ENCODE peak calls at places on chromosomes 6 and 20, in seven cellular contexts. A is uterus; N is AG04450; O is CD8-positive, alpha-beta T cell; T is GM23248; X is CD4-positive, CD25-positive, alpha-beta regulatory T cell; F is HCT116. W is an unnamed sample.

GRCh38 chr6:14787274-14787673 is 458.6 kb upstream of the JARID2 start:
- DNase-seq in A (no peak), N (no peak), O (no peak), T (no peak), X (no peak), F (no peak), W (no peak)

GRCh38 chr20:61055130-61055529 is 196.9 kb upstream of the CDH4 start:
- DNase-seq in A (no peak), N (no peak), O (no peak), T (no peak), X (no peak), F (no peak), W (no peak)

GRCh38 chr6:25248100-25248499 is 31.1 kb upstream of the CARMIL1 start:
- DNase-seq in A (no peak), N (peak; percentile 6), O (no peak), T (peak; percentile 75), X (no peak), F (no peak), W (no peak)

GRCh38 chr6:12324096-12324495 is 33.9 kb downstream of the EDN1 start:
- DNase-seq in A (no peak), N (no peak), O (no peak), T (peak; percentile 48), X (no peak), F (peak; percentile 99), W (no peak)

GRCh38 chr6:3267162-3267561 is 8.4 kb downstream of the PSMG4 start:
- DNase-seq in A (no peak), N (no peak), O (no peak), T (no peak), X (no peak), F (no peak), W (no peak)

GRCh38 chr6:163309491-163310026 is 105.0 kb upstream of the QKI start:
- DNase-seq in A (no peak), N (no peak), O (no peak), T (peak; percentile 11), X (no peak), F (no peak), W (no peak)

GRCh38 chr6:105545947-105546710 is 143.2 kb upstream of the PREP start:
- DNase-seq in A (peak; percentile 55), N (no peak), O (no peak), T (peak; percentile 94), X (no peak), F (no peak), W (no peak)

GRCh38 chr6:134347916-134348805 is 30.2 kb upstream of the SGK1 start:
- DNase-seq in A (no peak), N (peak; percentile 65), O (no peak), T (peak; percentile 93), X (no peak), F (no peak), W (no peak)

GRCh38 chr6:39056191-39056590 is 7.6 kb downstream of the GLP1R start:
- DNase-seq in A (no peak), N (no peak), O (no peak), T (no peak), X (no peak), F (no peak), W (no peak)

GRCh38 chr6:50889492-50889891 is 70.8 kb downstream of the TFAP2B start:
- DNase-seq in A (no peak), N (no peak), O (no peak), T (no peak), X (no peak), F (no peak), W (no peak)

GRCh38 chr6:119643866-119644265 is 294.3 kb upstream of the MAN1A1 start:
- DNase-seq in A (no peak), N (no peak), O (no peak), T (no peak), X (no peak), F (no peak), W (no peak)

GRCh38 chr6:136113736-136114173 is 136.4 kb downstream of the MTFR2 start:
- DNase-seq in A (peak; percentile 69), N (peak; percentile 52), O (no peak), T (peak; percentile 93), X (no peak), F (no peak), W (no peak)

GRCh38 chr6:110552076-110552475 is 75.7 kb upstream of the SLC22A16 start:
- DNase-seq in A (no peak), N (no peak), O (no peak), T (no peak), X (no peak), F (no peak), W (no peak)
- H3K9me3 ChIP-seq in A (no peaks in the 10 kb centered on the region), N (peaks cover 26% of the 10 kb centered on the region), O (no peaks in the 10 kb centered on the region), T (peaks cover 4% of the 10 kb centered on the region), X (peaks cover 4% of the 10 kb centered on the region), F (no peaks in the 10 kb centered on the region), W (no peaks in the 10 kb centered on the region)

GRCh38 chr6:107729098-107729497 is 95.0 kb downstream of the SCML4 start:
- DNase-seq in A (no peak), N (no peak), O (no peak), T (no peak), X (no peak), F (no peak), W (no peak)

GRCh38 chr6:107731422-107732319 is 92.4 kb downstream of the SCML4 start:
- DNase-seq in A (no peak), N (no peak), O (peak; percentile 45), T (no peak), X (no peak), F (no peak), W (no peak)

GRCh38 chr6:107730106-107730505 is 94.0 kb downstream of the SCML4 start:
- DNase-seq in A (no peak), N (no peak), O (peak; percentile 61), T (no peak), X (no peak), F (no peak), W (peak; percentile 31)

GRCh38 chr6:107732461-107732860 is 91.7 kb downstream of the SCML4 start:
- DNase-seq in A (no peak), N (no peak), O (no peak), T (no peak), X (no peak), F (no peak), W (no peak)

DNA sequence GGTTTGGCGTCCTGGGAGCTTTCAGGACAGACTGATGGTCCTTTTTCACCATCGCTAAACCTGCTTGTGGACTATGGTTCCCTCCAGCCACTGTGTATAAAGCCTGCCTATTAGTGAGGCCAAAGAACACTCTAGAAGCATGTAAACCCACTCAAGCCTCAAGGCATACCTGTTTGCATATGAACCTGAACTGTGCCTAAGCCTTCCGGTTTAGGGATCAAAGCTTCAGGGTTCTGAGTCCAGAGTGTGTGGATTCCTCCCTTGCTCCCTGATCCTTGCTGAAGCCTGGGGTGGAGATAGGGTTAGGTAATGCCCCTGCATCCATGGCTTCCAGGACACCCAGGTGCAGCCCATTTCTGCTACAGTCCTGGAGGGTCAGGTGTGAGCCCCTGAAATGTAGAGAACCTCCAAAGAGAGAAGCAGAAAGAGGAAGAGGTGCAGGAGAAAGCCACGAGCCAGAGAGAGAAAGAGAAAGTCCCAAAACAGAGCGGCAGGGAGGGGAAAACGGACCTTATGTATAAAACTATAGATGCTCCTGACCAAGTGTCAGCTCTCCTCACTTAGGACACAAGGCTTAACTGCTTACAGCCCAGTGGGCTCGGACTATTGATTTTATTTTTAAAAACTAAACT is 93.3 kb downstream of the SCML4 start:
- DNase-seq in A (no peak), N (no peak), O (no peak), T (no peak), X (no peak), F (no peak), W (no peak)
- H3K9me3 ChIP-seq in A (no peaks in the 10 kb centered on the region), N (no peaks in the 10 kb centered on the region), O (no peaks in the 10 kb centered on the region), T (no peaks in the 10 kb centered on the region), X (no peaks in the 10 kb centered on the region), F (no peaks in the 10 kb centered on the region), W (no peaks in the 10 kb centered on the region)

GRCh38 chr20:62843656-62844055 is 18.0 kb downstream of the TCFL5 start:
- DNase-seq in A (no peak), N (no peak), O (no peak), T (no peak), X (no peak), F (no peak), W (no peak)
- H3K9me3 ChIP-seq in A (no peaks in the 10 kb centered on the region), N (no peaks in the 10 kb centered on the region), O (no peaks in the 10 kb centered on the region), T (no peaks in the 10 kb centered on the region), X (no peaks in the 10 kb centered on the region), F (no peaks in the 10 kb centered on the region), W (no peaks in the 10 kb centered on the region)

DNA sequence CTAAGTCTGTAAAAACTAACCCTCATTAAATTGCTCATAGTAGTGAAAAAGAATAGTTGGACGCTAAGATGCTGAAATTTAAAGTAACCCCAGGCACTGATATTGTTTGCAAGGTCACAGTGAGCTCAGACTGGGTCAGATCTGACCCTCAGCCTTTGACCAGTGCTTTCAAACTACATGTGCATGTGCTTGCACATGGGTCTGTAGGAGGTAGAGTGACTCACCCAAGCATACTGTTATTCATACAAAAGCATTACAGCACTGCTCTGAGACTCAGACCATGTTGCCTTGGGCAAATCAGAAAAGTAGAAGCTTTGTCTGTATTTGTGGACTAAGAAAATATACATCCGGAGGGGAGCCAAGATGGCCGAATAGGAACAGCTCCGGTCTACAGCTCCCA is 326.4 kb upstream of the MARCKS start:
- DNase-seq in A (no peak), N (peak; percentile 57), O (no peak), T (peak; percentile 89), X (no peak), F (no peak), W (no peak)
- H3K9me3 ChIP-seq in A (no peaks in the 10 kb centered on the region), N (no peaks in the 10 kb centered on the region), O (no peaks in the 10 kb centered on the region), T (no peaks in the 10 kb centered on the region), X (no peaks in the 10 kb centered on the region), F (no peaks in the 10 kb centered on the region), W (no peaks in the 10 kb centered on the region)

GRCh38 chr6:169938731-169939130 is 187.3 kb downstream of the ERMARD start:
- DNase-seq in A (no peak), N (no peak), O (no peak), T (no peak), X (no peak), F (no peak), W (no peak)
- H3K9me3 ChIP-seq in A (no peaks in the 10 kb centered on the region), N (peaks cover 85% of the 10 kb centered on the region), O (no peaks in the 10 kb centered on the region), T (no peaks in the 10 kb centered on the region), X (no peaks in the 10 kb centered on the region), F (no peaks in the 10 kb centered on the region), W (no peaks in the 10 kb centered on the region)

W was measured in T-helper 17 cell.